ENCODE peak calls at places on chromosome 13, in five cellular contexts. S is adipocyte; E is activated CD8-positive, alpha-beta memory T cell treated with anti-CD3 and anti-CD28 coated beads, Interleukin-2, amount 50 U/mL, for 4 hours; D is transverse colon; X is GM12891. G is an unnamed sample.

GRCh38 chr13:38664920-38665319 is 22.0 kb upstream of the FREM2 start:
- DNase-seq in S (no peak), E (no peak), D (no peak), X (no peak), G (no peak)

GRCh38 chr13:99144306-99144705 is 56.3 kb upstream of the UBAC2 start:
- DNase-seq in S (no peak), E (no peak), D (no peak), X (no peak), G (no peak)

GRCh38 chr13:110542311-110542796 is 19.2 kb downstream of the RAB20 start:
- DNase-seq in S (no peak), E (no peak), D (no peak), X (no peak), G (no peak)

GRCh38 chr13:29991343-29991742 is 140.9 kb upstream of the UBL3 start:
- DNase-seq in S (peak; percentile 50), E (no peak), D (no peak), X (no peak), G (no peak)

GRCh38 chr13:20428666-20429644 is 96.7 kb downstream of the CRYL1 start:
- DNase-seq in S (no peak), E (no peak), D (no peak), X (no peak), G (no peak)

GRCh38 chr13:111508164-111508870 is 187.9 kb downstream of the TEX29 start:
- DNase-seq in S (no peak), E (peak; percentile 3), D (no peak), X (no peak), G (no peak)

GRCh38 chr13:25300861-25301346 is 521 bp upstream of the NUP58 start:
- DNase-seq in S (no peak), E (peak; percentile 22), D (peak; percentile 16), X (no peak), G (no peak)

GRCh38 chr13:77267362-77267761 is 59.5 kb downstream of the MYCBP2 start:
- DNase-seq in S (peak; percentile 10), E (no peak), D (no peak), X (no peak), G (no peak)

GRCh38 chr13:29849071-29849541 is 1.3 kb downstream of the UBL3 start:
- DNase-seq in S (peak; percentile 66), E (no peak), D (peak; percentile 31), X (no peak), G (no peak)

G was measured in NCI-H1105.